ENCODE peak calls at places on chromosomes 7 and 10, in nine cellular contexts. F, R, U, M, S, B, V, L and A are unnamed samples.

GRCh38 chr7:130887182-130888016 is 153.4 kb upstream of the KLF14 start:
- DNase-seq in L (peak; percentile 75), U (no peak), B (no peak), F (peak; percentile 82), M (no peak), V (no peak), S (no peak), R (no peak), A (no peak)

GRCh38 chr10:85148693-85149640 is 820.6 kb downstream of the CCSER2 start:
- DNase-seq in R (no peak), B (no peak), L (no peak), F (no peak), M (no peak), V (no peak), U (no peak), S (no peak), A (no peak)

GRCh38 chr10:77398558-77398957 is 239.1 kb downstream of the KCNMA1 start:
- DNase-seq in S (no peak), U (no peak), V (no peak), F (no peak), M (no peak), L (no peak), B (no peak), R (no peak), A (no peak)

GRCh38 chr7:150322833-150323681 is at the start of the genes ACTR3C and LRRC61:
- DNase-seq in S (peak; percentile 77), L (no peak), R (no peak), V (no peak), F (no peak), M (peak; percentile 55), U (peak; percentile 64), B (peak; percentile 44), A (peak; percentile 57)

GRCh38 chr7:42972703-42973500 is 40.7 kb downstream of the MRPL32 start:
- DNase-seq in F (peak; percentile 76), R (no peak), B (peak; percentile 81), L (no peak), S (peak; percentile 17), M (no peak), V (peak; percentile 66), U (no peak), A (no peak)

GRCh38 chr7:123143206-123143605 is 56.6 kb downstream of the SLC13A1 start:
- DNase-seq in B (no peak), L (no peak), U (no peak), V (no peak), F (no peak), S (no peak), R (no peak), M (no peak), A (no peak)

GRCh38 chr7:149573519-149573918 is 75.9 kb upstream of the ZNF746 start:
- DNase-seq in B (no peak), F (no peak), U (no peak), S (no peak), R (no peak), M (no peak), V (no peak), L (no peak), A (no peak)

GRCh38 chr7:71829499-71829898 is 582.6 kb downstream of the CALN1 start:
- DNase-seq in S (no peak), R (no peak), V (no peak), L (no peak), B (no peak), F (no peak), U (no peak), M (no peak), A (no peak)

GRCh38 chr7:41881313-41882130 is 178.6 kb upstream of the INHBA start:
- DNase-seq in S (peak; percentile 46), B (no peak), U (no peak), M (no peak), R (no peak), V (peak; percentile 35), F (no peak), L (peak; percentile 14), A (peak; percentile 99)

GRCh38 chr10:7756360-7756992 is 31.3 kb downstream of the KIN start:
- DNase-seq in L (no peak), B (no peak), V (no peak), M (no peak), F (peak; percentile 45), U (no peak), S (peak; percentile 20), R (no peak), A (peak; percentile 39)

GRCh38 chr10:45515630-45516029 is 141.6 kb downstream of the ALOX5 start:
- DNase-seq in V (no peak), M (no peak), U (no peak), L (no peak), F (no peak), R (no peak), B (no peak), S (no peak), A (no peak)

GRCh38 chr10:62018141-62018911 is 116.8 kb downstream of the ARID5B start:
- DNase-seq in B (no peak), M (no peak), F (no peak), S (no peak), R (no peak), L (no peak), U (no peak), V (no peak), A (no peak)

GRCh38 chr10:5618829-5619228 is 47.6 kb downstream of the ASB13 start:
- DNase-seq in L (peak; percentile 76), R (no peak), M (no peak), S (no peak), V (peak; percentile 71), F (no peak), B (peak; percentile 54), U (no peak), A (no peak)

GRCh38 chr7:132030161-132030568 is 473.7 kb upstream of the PODXL start:
- DNase-seq in S (peak; percentile 52), M (no peak), V (no peak), B (no peak), F (no peak), L (no peak), U (no peak), R (no peak), A (no peak)

GRCh38 chr7:82443044-82443800 is at the start of gene CACNA2D1:
- DNase-seq in R (no peak), F (no peak), M (peak; percentile 21), U (no peak), B (no peak), L (peak; percentile 37), S (peak; percentile 7), V (no peak), A (peak; percentile 67)

GRCh38 chr7:128112781-128113221 is 81.6 kb upstream of the LRRC4 start:
- DNase-seq in F (no peak), B (no peak), L (no peak), U (no peak), R (peak; percentile 68), S (peak; percentile 16), M (no peak), V (no peak), A (peak; percentile 48)

GRCh38 chr10:43227911-43228782 is 38.7 kb downstream of the RASGEF1A start:
- DNase-seq in M (no peak), S (peak; percentile 6), F (no peak), B (peak; percentile 5), V (no peak), L (peak; percentile 6), U (no peak), R (peak; percentile 70), A (no peak)

DNA sequence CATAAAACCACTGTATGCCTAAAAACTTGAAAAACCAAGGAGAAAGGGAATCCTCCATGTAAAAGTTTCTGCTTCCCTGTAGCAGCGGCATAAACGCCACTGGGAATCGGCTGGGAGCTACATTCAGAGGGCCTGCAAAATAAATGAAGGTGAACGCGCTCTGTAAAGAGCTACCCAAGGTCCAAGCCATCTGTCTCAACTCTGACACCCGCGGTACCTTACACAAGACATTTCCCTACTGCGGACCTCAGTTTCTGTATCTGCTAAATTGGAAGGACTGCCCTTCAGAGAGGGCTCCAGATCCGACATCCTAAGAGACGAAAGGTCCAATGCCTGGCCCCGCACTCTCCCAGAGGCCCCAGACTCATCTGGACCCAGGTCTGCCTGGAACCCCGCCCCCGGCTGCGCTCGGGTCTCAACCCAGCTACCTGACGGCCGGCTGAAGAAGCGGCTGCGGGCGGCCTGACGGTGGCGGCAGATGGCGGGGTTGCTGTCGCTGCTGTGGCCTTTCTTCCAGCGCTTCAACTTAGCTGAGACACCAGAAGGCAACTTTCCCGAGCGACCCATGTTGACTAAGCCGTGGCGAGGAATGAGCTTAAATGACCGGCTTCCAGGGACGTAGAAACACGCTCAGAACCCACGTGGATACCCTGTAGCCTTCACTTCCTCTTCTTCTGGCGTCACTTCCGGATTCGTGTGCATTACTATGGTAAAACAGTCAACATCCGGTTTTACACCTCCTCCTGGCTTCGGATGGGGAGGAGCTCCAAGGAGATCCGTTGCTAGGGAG is at the start of gene RRP12:
- DNase-seq in L (peak; percentile 88), S (peak; percentile 90), V (peak; percentile 90), M (peak; percentile 90), U (peak; percentile 84), R (peak; percentile 91), B (peak; percentile 93), F (peak; percentile 98), A (peak; percentile 98)
- TF ChIP-seq POLR2A in L (peak; percentile 79), S (peak; percentile 68), V (no peak), M (no peak), U (no peak), R (no peak), B (no peak), F (peak; percentile 72), A (peak; percentile 56)

GRCh38 chr7:106679153-106679931 is 18.4 kb upstream of the CCDC71L start:
- DNase-seq in L (no peak), F (peak; percentile 53), R (no peak), M (no peak), U (no peak), B (no peak), S (no peak), V (no peak), A (peak; percentile 82)
- H3K4me3 ChIP-seq in L (no peak overlapping the region), F (no peak overlapping the region), R (no peak overlapping the region), M (no peak overlapping the region), U (no peak overlapping the region), B (no peak overlapping the region), S (no peak overlapping the region), V (no peak overlapping the region), A (no peak overlapping the region)

DNA sequence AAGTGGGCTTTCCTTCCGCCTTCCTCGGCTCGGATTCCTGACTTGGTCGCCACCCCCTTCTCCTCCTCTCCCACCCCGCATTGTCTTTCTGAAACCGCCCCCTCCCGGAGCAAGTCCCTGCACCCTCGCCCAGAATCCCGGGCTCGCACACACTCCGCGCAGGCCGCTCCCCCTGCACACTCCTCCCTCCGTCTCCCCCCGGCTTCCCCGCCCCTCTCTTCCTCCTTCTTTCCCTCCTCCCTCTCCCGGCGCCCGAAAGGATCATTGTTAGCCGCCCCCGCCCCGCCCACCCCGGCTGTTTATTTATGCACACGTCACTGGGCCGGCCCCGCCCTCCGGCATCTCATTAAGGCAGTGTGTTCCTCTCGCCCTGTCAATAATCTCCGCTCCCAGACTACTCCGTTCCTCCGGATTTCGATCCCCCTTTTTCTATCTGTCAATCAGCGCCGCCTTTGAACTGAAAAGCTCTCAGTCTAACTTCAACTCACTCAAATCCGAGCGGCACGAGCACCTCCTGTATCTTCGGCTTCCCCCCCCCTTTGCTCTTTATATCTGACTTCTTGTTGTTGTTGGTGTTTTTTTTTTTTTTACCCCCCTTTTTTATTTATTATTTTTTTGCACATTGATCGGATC is at the start of gene TCF7L2:
- DNase-seq in S (peak; percentile 96), M (peak; percentile 97), L (peak; percentile 92), R (peak; percentile 97), V (peak; percentile 98), F (peak; percentile 98), B (peak; percentile 98), U (peak; percentile 94), A (peak; percentile 94)
- TF ChIP-seq POLR2A in S (peak; percentile 85), M (peak; percentile 77), L (peak; percentile 59), R (no peak), V (peak; percentile 72), F (no peak), B (peak; percentile 62), U (no peak), A (peak; percentile 43)

GRCh38 chr7:93115796-93116195 is 2.0 kb downstream of the SAMD9 start:
- DNase-seq in U (no peak), V (no peak), S (no peak), B (no peak), R (no peak), F (peak; percentile 44), M (no peak), L (no peak), A (no peak)
- H3K4me3 ChIP-seq in U (no peak overlapping the region), V (no peak overlapping the region), S (peak overlapping the region; percentile 54), B (no peak overlapping the region), R (no peak overlapping the region), F (peak overlapping the region; percentile 9), M (no peak overlapping the region), L (no peak overlapping the region), A (peak overlapping the region; percentile 65)